ENCODE peak calls at places on chromosomes 5 and 9, in eight cellular contexts. One of them, this sample, is unnamed.

GRCh38 chr5:34570721-34571379 is 85.3 kb upstream of the RAI14 start:
- DNase-seq in CD4-positive, alpha-beta T cell: no peak
- DNase-seq in H9: no peak
- DNase-seq in transverse colon: no peak
- DNase-seq in endothelial cell: no peak
- DNase-seq in right lobe of liver: no peak
- DNase-seq in CD8-positive, alpha-beta T cell: no peak
- DNase-seq in RWPE1: no peak
- DNase-seq in this sample: no peak

GRCh38 chr5:35954175-35954574 is 15.8 kb upstream of the CAPSL start:
- DNase-seq in endothelial cell: no peak
- DNase-seq in RWPE1: no peak
- DNase-seq in transverse colon: no peak
- DNase-seq in H9: peak
- DNase-seq in CD8-positive, alpha-beta T cell: peak
- DNase-seq in CD4-positive, alpha-beta T cell: peak
- DNase-seq in right lobe of liver: no peak
- DNase-seq in this sample: no peak

GRCh38 chr5:14298126-14298847 is 155.1 kb downstream of the TRIO start:
- DNase-seq in right lobe of liver: no peak
- DNase-seq in endothelial cell: no peak
- DNase-seq in H9: no peak
- DNase-seq in transverse colon: no peak
- DNase-seq in CD8-positive, alpha-beta T cell: no peak
- DNase-seq in CD4-positive, alpha-beta T cell: no peak
- DNase-seq in RWPE1: peak
- DNase-seq in this sample: no peak

GRCh38 chr5:110899566-110900412 is 161.0 kb downstream of the SLC25A46 start:
- DNase-seq in H9: no peak
- DNase-seq in transverse colon: no peak
- DNase-seq in CD8-positive, alpha-beta T cell: no peak
- DNase-seq in endothelial cell: no peak
- DNase-seq in CD4-positive, alpha-beta T cell: no peak
- DNase-seq in RWPE1: peak
- DNase-seq in right lobe of liver: no peak
- DNase-seq in this sample: no peak

GRCh38 chr5:125065736-125066135 is 319.3 kb upstream of the ZNF608 start:
- DNase-seq in CD8-positive, alpha-beta T cell: no peak
- DNase-seq in RWPE1: no peak
- DNase-seq in H9: no peak
- DNase-seq in endothelial cell: no peak
- DNase-seq in CD4-positive, alpha-beta T cell: no peak
- DNase-seq in right lobe of liver: no peak
- DNase-seq in transverse colon: no peak
- DNase-seq in this sample: no peak

GRCh38 chr5:657570-657969 is 35.6 kb downstream of the TPPP start:
- DNase-seq in RWPE1: peak
- DNase-seq in H9: no peak
- DNase-seq in CD4-positive, alpha-beta T cell: no peak
- DNase-seq in transverse colon: no peak
- DNase-seq in endothelial cell: no peak
- DNase-seq in right lobe of liver: peak
- DNase-seq in CD8-positive, alpha-beta T cell: no peak
- DNase-seq in this sample: no peak

GRCh38 chr5:41414598-41414997 is 95.8 kb downstream of the PLCXD3 start:
- DNase-seq in CD4-positive, alpha-beta T cell: no peak
- DNase-seq in RWPE1: peak
- DNase-seq in CD8-positive, alpha-beta T cell: no peak
- DNase-seq in H9: no peak
- DNase-seq in endothelial cell: no peak
- DNase-seq in right lobe of liver: no peak
- DNase-seq in transverse colon: no peak
- DNase-seq in this sample: no peak

GRCh38 chr5:150486402-150487198 is 21.3 kb upstream of the NDST1 start:
- DNase-seq in CD4-positive, alpha-beta T cell: peak
- DNase-seq in right lobe of liver: peak
- DNase-seq in endothelial cell: peak
- DNase-seq in CD8-positive, alpha-beta T cell: peak
- DNase-seq in RWPE1: peak
- DNase-seq in transverse colon: peak
- DNase-seq in H9: peak
- DNase-seq in this sample: no peak

GRCh38 chr9:36903541-36904435 is 130.3 kb downstream of the PAX5 start:
- DNase-seq in endothelial cell: no peak
- DNase-seq in RWPE1: peak
- DNase-seq in transverse colon: no peak
- DNase-seq in CD8-positive, alpha-beta T cell: no peak
- DNase-seq in CD4-positive, alpha-beta T cell: no peak
- DNase-seq in H9: no peak
- DNase-seq in right lobe of liver: no peak
- DNase-seq in this sample: no peak

GRCh38 chr9:89445801-89446228 is 52.1 kb downstream of the SEMA4D start:
- DNase-seq in H9: no peak
- DNase-seq in transverse colon: no peak
- DNase-seq in endothelial cell: no peak
- DNase-seq in CD4-positive, alpha-beta T cell: no peak
- DNase-seq in CD8-positive, alpha-beta T cell: no peak
- DNase-seq in right lobe of liver: no peak
- DNase-seq in RWPE1: no peak
- DNase-seq in this sample: no peak

GRCh38 chr5:53029608-53030007 is 40.5 kb downstream of the ITGA2 start:
- DNase-seq in RWPE1: no peak
- DNase-seq in CD4-positive, alpha-beta T cell: no peak
- DNase-seq in CD8-positive, alpha-beta T cell: no peak
- DNase-seq in transverse colon: no peak
- DNase-seq in right lobe of liver: no peak
- DNase-seq in H9: no peak
- DNase-seq in endothelial cell: no peak
- DNase-seq in this sample: no peak

GRCh38 chr5:53031695-53032096 is 42.5 kb downstream of the ITGA2 start:
- DNase-seq in RWPE1: peak
- DNase-seq in right lobe of liver: no peak
- DNase-seq in endothelial cell: no peak
- DNase-seq in CD4-positive, alpha-beta T cell: no peak
- DNase-seq in H9: no peak
- DNase-seq in transverse colon: no peak
- DNase-seq in CD8-positive, alpha-beta T cell: peak
- DNase-seq in this sample: no peak

GRCh38 chr5:53034832-53035231 is 45.7 kb downstream of the ITGA2 start:
- DNase-seq in CD8-positive, alpha-beta T cell: no peak
- DNase-seq in transverse colon: no peak
- DNase-seq in RWPE1: no peak
- DNase-seq in CD4-positive, alpha-beta T cell: no peak
- DNase-seq in H9: no peak
- DNase-seq in right lobe of liver: no peak
- DNase-seq in endothelial cell: no peak
- DNase-seq in this sample: no peak

GRCh38 chr5:53030828-53031425 is 41.8 kb downstream of the ITGA2 start:
- DNase-seq in CD4-positive, alpha-beta T cell: no peak
- DNase-seq in CD8-positive, alpha-beta T cell: no peak
- DNase-seq in right lobe of liver: no peak
- DNase-seq in RWPE1: no peak
- DNase-seq in transverse colon: no peak
- DNase-seq in H9: no peak
- DNase-seq in endothelial cell: no peak
- DNase-seq in this sample: no peak

GRCh38 chr5:53032188-53032587 is 43.0 kb downstream of the ITGA2 start:
- DNase-seq in RWPE1: no peak
- DNase-seq in transverse colon: no peak
- DNase-seq in H9: no peak
- DNase-seq in CD8-positive, alpha-beta T cell: no peak
- DNase-seq in endothelial cell: no peak
- DNase-seq in right lobe of liver: no peak
- DNase-seq in CD4-positive, alpha-beta T cell: no peak
- DNase-seq in this sample: no peak
- TF ChIP-seq CTCF in RWPE1: no peak
- TF ChIP-seq CTCF in transverse colon: no peak
- TF ChIP-seq CTCF in H9: no peak
- TF ChIP-seq CTCF in CD8-positive, alpha-beta T cell: no peak
- TF ChIP-seq CTCF in endothelial cell: no peak
- TF ChIP-seq CTCF in right lobe of liver: no peak
- TF ChIP-seq CTCF in CD4-positive, alpha-beta T cell: no peak
- TF ChIP-seq CTCF in this sample: no peak

GRCh38 chr5:145681686-145682085 is 153.5 kb downstream of the PRELID2 start:
- DNase-seq in CD8-positive, alpha-beta T cell: no peak
- DNase-seq in transverse colon: peak
- DNase-seq in endothelial cell: peak
- DNase-seq in CD4-positive, alpha-beta T cell: no peak
- DNase-seq in RWPE1: peak
- DNase-seq in H9: peak
- DNase-seq in right lobe of liver: no peak
- DNase-seq in this sample: no peak
- TF ChIP-seq CTCF in CD8-positive, alpha-beta T cell: no peak
- TF ChIP-seq CTCF in transverse colon: peak
- TF ChIP-seq CTCF in endothelial cell: peak
- TF ChIP-seq CTCF in CD4-positive, alpha-beta T cell: no peak
- TF ChIP-seq CTCF in RWPE1: peak
- TF ChIP-seq CTCF in H9: peak
- TF ChIP-seq CTCF in right lobe of liver: peak
- TF ChIP-seq CTCF in this sample: peak

DNA sequence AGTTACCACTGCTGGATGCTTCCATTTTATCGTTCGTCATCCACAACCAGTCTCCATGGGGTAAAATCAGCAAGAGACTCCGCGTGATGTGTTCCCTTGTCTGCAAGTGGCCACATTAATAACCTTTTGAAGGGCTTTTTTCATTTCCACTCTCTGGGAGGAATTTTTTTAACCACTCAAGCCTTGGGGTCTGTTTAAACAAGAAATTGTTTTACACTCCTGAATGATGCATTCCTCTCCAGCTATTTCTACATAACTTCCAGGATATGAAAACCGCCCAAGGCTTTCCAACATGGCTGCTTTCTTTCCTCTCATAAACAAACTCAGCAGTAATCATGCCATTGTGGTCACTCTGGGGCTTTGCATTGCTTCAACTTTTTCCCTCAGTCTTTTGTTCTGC is 217.2 kb upstream of the DAPK1 start:
- DNase-seq in CD4-positive, alpha-beta T cell: no peak
- DNase-seq in right lobe of liver: no peak
- DNase-seq in H9: no peak
- DNase-seq in RWPE1: no peak
- DNase-seq in CD8-positive, alpha-beta T cell: no peak
- DNase-seq in transverse colon: no peak
- DNase-seq in endothelial cell: no peak
- DNase-seq in this sample: no peak
- TF ChIP-seq CTCF in CD4-positive, alpha-beta T cell: no peak
- TF ChIP-seq CTCF in right lobe of liver: no peak
- TF ChIP-seq CTCF in H9: no peak
- TF ChIP-seq CTCF in RWPE1: no peak
- TF ChIP-seq CTCF in CD8-positive, alpha-beta T cell: no peak
- TF ChIP-seq CTCF in transverse colon: no peak
- TF ChIP-seq CTCF in endothelial cell: no peak
- TF ChIP-seq CTCF in this sample: no peak

DNA sequence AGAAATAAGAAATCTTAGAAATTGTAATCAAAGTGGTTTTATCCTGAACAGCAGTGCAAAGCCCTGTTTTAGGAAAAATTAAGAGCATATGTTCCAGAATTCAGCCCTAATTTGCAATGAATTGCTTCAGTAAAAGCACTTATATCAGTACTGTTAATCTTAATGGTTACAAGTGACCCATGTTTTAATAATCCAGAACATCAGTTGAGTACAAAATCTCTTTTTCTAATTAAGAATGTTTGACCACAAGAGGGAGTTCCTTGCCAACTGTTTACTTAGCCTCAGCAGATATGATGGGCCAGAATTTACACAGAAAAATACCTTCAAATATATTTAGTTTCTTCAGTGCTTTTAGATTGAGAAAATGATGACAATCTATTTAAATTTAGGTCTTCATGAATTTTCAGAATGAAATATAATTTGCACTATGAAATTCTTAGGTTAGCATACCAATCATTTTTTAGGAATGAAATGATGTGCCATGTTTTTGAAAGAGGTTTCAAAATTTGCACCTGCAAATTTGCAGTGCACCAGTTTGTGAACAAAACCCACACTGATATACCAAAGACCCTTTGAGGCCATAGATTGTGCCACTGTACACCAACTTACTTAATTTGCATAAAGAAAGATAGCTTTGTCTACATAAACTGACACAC is 926.3 kb upstream of the ARRDC3 start:
- DNase-seq in CD4-positive, alpha-beta T cell: no peak
- DNase-seq in RWPE1: peak
- DNase-seq in right lobe of liver: no peak
- DNase-seq in endothelial cell: no peak
- DNase-seq in transverse colon: no peak
- DNase-seq in CD8-positive, alpha-beta T cell: no peak
- DNase-seq in H9: no peak
- DNase-seq in this sample: no peak
- TF ChIP-seq CTCF in CD4-positive, alpha-beta T cell: no peak
- TF ChIP-seq CTCF in RWPE1: peak
- TF ChIP-seq CTCF in right lobe of liver: peak
- TF ChIP-seq CTCF in endothelial cell: peak
- TF ChIP-seq CTCF in transverse colon: peak
- TF ChIP-seq CTCF in CD8-positive, alpha-beta T cell: no peak
- TF ChIP-seq CTCF in H9: peak
- TF ChIP-seq CTCF in this sample: no peak

DNA sequence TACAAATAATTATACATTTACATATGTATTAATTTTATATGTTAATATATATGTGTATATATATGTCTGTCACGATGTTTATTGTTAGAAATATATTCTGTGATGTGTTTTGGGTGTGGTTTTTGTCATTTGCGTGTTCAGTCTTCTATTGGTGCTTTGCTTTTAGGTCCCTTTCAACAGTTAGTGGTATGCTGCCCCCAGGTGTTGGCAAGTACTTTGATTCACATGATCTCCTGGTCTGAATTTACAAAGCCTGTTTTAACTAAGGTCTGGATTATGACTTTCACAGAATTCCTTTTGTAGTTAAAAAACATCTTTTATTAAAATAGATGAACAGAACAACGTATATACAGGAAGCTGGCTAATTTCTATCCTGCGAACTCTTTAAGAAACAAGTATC is 271.5 kb downstream of the CCDC171 start:
- DNase-seq in CD4-positive, alpha-beta T cell: no peak
- DNase-seq in H9: no peak
- DNase-seq in CD8-positive, alpha-beta T cell: no peak
- DNase-seq in right lobe of liver: no peak
- DNase-seq in RWPE1: peak
- DNase-seq in endothelial cell: peak
- DNase-seq in transverse colon: no peak
- DNase-seq in this sample: no peak
- TF ChIP-seq CTCF in CD4-positive, alpha-beta T cell: no peak
- TF ChIP-seq CTCF in H9: peak
- TF ChIP-seq CTCF in CD8-positive, alpha-beta T cell: no peak
- TF ChIP-seq CTCF in right lobe of liver: no peak
- TF ChIP-seq CTCF in RWPE1: peak
- TF ChIP-seq CTCF in endothelial cell: no peak
- TF ChIP-seq CTCF in transverse colon: no peak
- TF ChIP-seq CTCF in this sample: no peak

GRCh38 chr9:132584616-132585560 is 2.5 kb downstream of the BARHL1 start:
- DNase-seq in H9: no peak
- DNase-seq in CD4-positive, alpha-beta T cell: no peak
- DNase-seq in right lobe of liver: no peak
- DNase-seq in RWPE1: peak
- DNase-seq in endothelial cell: no peak
- DNase-seq in CD8-positive, alpha-beta T cell: no peak
- DNase-seq in transverse colon: no peak
- DNase-seq in this sample: no peak
- TF ChIP-seq CTCF in H9: no peak
- TF ChIP-seq CTCF in CD4-positive, alpha-beta T cell: no peak
- TF ChIP-seq CTCF in right lobe of liver: no peak
- TF ChIP-seq CTCF in RWPE1: no peak
- TF ChIP-seq CTCF in endothelial cell: no peak
- TF ChIP-seq CTCF in CD8-positive, alpha-beta T cell: no peak
- TF ChIP-seq CTCF in transverse colon: no peak
- TF ChIP-seq CTCF in this sample: no peak

GRCh38 chr5:176391479-176391878 is 2.9 kb downstream of the HIGD2A start:
- DNase-seq in H9: no peak
- DNase-seq in transverse colon: no peak
- DNase-seq in RWPE1: no peak
- DNase-seq in right lobe of liver: no peak
- DNase-seq in endothelial cell: no peak
- DNase-seq in CD8-positive, alpha-beta T cell: no peak
- DNase-seq in CD4-positive, alpha-beta T cell: no peak
- DNase-seq in this sample: no peak
- TF ChIP-seq CTCF in H9: peak
- TF ChIP-seq CTCF in transverse colon: no peak
- TF ChIP-seq CTCF in RWPE1: no peak
- TF ChIP-seq CTCF in right lobe of liver: no peak
- TF ChIP-seq CTCF in endothelial cell: no peak
- TF ChIP-seq CTCF in CD8-positive, alpha-beta T cell: no peak
- TF ChIP-seq CTCF in CD4-positive, alpha-beta T cell: no peak
- TF ChIP-seq CTCF in this sample: no peak